ENCODE peak calls at places on chromosomes 4 and X, in four cellular contexts. L is HepG2, M is H1, F is GM12878. X is an unnamed sample.

GRCh38 chr4:15318621-15319348 is 109.0 kb upstream of the C1QTNF7 start:
- DNase-seq in L (no peak), M (no peak), F (no peak), X (no peak)

GRCh38 chrX:2708016-2708415 is 16.9 kb downstream of the CD99 start:
- DNase-seq in L (no peak), M (no peak), F (no peak), X (no peak)

GRCh38 chrX:94400488-94400887 is 726.5 kb downstream of the FAM133A start:
- DNase-seq in L (peak), M (peak), F (peak), X (no peak)

GRCh38 chrX:35733879-35734278 is 64.3 kb upstream of the MAGEB16 start:
- DNase-seq in L (no peak), M (no peak), F (no peak), X (no peak)

GRCh38 chr4:40238700-40239548 is 42.1 kb downstream of the RHOH start:
- DNase-seq in L (no peak), M (no peak), F (no peak), X (peak)

GRCh38 chrX:53445977-53446376 is 11.8 kb upstream of the HSD17B10 start:
- DNase-seq in L (peak), M (no peak), F (no peak), X (peak)

GRCh38 chrX:3124041-3124440 is 82.8 kb downstream of the ARSF start:
- DNase-seq in L (no peak), M (no peak), F (no peak), X (no peak)

GRCh38 chr4:187193141-187193540 is 469.5 kb upstream of the FAT1 start:
- DNase-seq in L (no peak), M (no peak), F (no peak), X (no peak)

GRCh38 chr4:15375707-15376106 is 52.1 kb upstream of the C1QTNF7 start:
- DNase-seq in L (no peak), M (no peak), F (no peak), X (no peak)

GRCh38 chrX:118367338-118367737 is 21.4 kb downstream of the WDR44 start:
- DNase-seq in L (no peak), M (no peak), F (no peak), X (no peak)
- H2AFZ ChIP-seq in L (no peak), M (no peak), F (no peak), X (no peak)

GRCh38 chr4:10015140-10015753 is 6.0 kb downstream of the SLC2A9 start:
- DNase-seq in L (no peak), M (peak), F (no peak), X (no peak)
- TF ChIP-seq HDAC2 in L (no peak), M (no peak), F (no peak), X (no peak)

DNA sequence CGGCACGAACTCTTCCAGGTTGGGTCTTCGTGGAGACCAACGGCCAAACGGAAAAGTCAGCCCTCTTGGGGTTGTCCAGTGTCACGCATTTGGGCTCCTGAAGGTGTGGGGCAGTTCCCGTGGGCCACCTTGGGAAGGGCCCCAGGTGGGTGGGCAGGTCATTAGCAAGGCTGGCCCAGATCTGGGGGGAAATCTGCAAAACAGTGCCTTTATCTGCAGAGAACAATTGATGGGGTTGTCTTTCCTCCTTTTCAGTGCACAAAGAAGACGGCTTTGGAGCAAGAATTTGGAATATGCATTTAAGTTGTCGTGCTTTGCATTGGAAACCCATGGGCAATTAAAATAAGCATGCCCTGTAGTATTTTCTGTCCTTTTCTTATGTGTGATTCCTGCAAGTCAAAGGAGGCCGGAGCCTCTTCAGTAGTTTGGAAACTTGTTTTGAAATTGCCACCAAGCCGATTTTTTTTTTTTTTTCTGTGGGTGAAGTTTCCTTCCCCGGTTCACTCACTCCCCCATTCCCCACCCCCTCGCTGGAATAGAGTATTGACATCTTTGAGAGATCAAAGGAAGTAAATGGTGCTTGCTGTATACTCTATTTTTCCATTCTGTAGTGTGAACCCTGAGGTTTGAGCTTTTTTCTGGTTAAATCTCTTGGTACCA is 9.8 kb downstream of the ZIC3 start:
- DNase-seq in L (no peak), M (no peak), F (no peak), X (no peak)
- H2AFZ ChIP-seq in L (no peak), M (no peak), F (no peak), X (no peak)

GRCh38 chr4:2048831-2049230 is 10.3 kb upstream of the NAT8L start:
- DNase-seq in L (no peak), M (no peak), F (no peak), X (no peak)
- TF ChIP-seq HDAC2 in L (no peak), M (no peak), F (no peak), X (no peak)

GRCh38 chrX:66676990-66677389 is 38.1 kb upstream of the EDA2R start:
- DNase-seq in L (no peak), M (no peak), F (no peak), X (no peak)

GRCh38 chrX:66676413-66676812 is 37.5 kb upstream of the EDA2R start:
- DNase-seq in L (no peak), M (no peak), F (no peak), X (no peak)

GRCh38 chrX:66677430-66677829 is 38.6 kb upstream of the EDA2R start:
- DNase-seq in L (no peak), M (no peak), F (no peak), X (no peak)

GRCh38 chrX:66674506-66674905 is 35.6 kb upstream of the EDA2R start:
- DNase-seq in L (no peak), M (no peak), F (no peak), X (no peak)

DNA sequence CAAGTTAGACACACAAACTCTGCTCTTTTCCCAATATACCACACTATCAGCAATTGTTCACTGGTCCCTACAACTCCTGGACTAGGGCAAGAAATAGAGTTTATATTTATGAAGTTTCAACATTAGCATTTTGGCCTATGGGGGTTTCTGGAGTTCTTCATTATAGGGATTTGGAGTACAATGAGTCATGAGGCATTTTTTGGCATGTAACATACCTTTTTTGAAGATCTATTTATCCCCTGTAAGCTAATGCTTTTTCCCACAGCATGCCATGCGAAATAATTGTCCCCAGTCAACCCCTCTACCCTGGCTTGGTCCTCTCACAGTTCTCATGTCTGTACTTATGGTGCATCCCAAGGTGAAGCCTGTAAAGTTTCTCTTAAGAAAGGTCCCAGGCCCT is 36.7 kb upstream of the EDA2R start:
- DNase-seq in L (no peak), M (no peak), F (no peak), X (no peak)
- H2AFZ ChIP-seq in L (no peak), M (no peak), F (no peak), X (no peak)

GRCh38 chr4:167233523-167234387 is 539 bp downstream of the SPOCK3 start:
- DNase-seq in L (no peak), M (no peak), F (no peak), X (no peak)
- TF ChIP-seq HDAC2 in L (no peak), M (no peak), F (no peak), X (no peak)

GRCh38 chrX:154547245-154548027 is at the start of gene IKBKG:
- DNase-seq in L (peak), M (peak), F (peak), X (peak)

GRCh38 chrX:154546354-154547244 is at the start of gene G6PD:
- DNase-seq in L (peak), M (no peak), F (no peak), X (peak)

GRCh38 chrX:154549766-154550165 is 2.3 kb downstream of the IKBKG start:
- DNase-seq in L (no peak), M (no peak), F (no peak), X (no peak)

GRCh38 chrX:154545673-154546274 is 872 bp downstream of the G6PD start:
- DNase-seq in L (no peak), M (no peak), F (no peak), X (no peak)

GRCh38 chrX:154548028-154548316 is 552 bp downstream of the IKBKG start:
- DNase-seq in L (no peak), M (no peak), F (no peak), X (no peak)
- H2AFZ ChIP-seq in L (no peak), M (no peak), F (no peak), X (peak)

GRCh38 chrX:66071116-66071515 is 31.2 kb upstream of the VSIG4 start:
- DNase-seq in L (no peak), M (no peak), F (no peak), X (no peak)

GRCh38 chrX:66076801-66077200 is 36.9 kb upstream of the VSIG4 start:
- DNase-seq in L (no peak), M (no peak), F (no peak), X (no peak)

DNA sequence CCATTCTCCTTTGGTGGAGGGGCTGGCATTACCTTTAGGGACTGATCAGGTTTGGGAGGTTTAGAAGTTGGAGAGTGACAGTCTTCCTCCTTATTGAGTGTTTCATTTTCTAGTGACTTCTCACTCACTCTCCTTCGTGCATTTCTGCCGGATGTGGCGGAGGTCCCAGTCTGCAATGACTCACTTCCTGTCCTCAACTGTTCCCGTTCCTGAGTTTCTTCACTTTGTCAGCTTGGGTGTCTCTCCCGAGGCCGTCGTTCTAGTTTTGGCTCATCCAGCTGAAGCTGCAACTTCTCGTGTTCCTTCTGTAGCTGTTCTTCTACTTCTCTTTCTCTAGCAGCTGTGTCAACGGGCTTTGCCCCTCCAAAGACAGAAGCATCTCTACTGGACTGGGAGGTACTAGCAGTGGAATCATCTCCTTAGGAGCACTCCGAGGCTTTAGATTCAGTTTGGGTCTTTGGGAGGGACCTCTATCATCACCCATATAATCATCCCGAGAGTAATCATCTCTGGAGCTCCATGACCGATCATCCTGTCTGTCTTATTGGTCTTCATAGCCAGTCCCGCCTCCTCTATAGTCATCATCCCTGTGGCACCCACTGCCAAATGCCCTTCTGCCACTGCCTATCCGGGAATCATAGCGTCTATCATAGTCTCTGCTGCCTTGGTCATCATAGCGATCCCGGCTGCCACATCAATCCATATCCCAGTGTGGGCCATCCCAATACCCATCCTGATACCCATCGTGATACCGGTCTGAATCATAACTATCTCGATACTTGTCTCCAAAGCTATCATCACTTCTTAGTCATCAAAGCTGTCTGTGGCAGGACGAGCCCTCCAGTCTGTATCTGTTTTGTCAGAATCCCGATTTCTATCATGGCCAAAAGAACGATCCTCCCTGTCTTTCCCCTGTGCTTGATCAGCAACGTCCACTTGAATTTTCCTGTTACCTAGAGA is 35.3 kb upstream of the VSIG4 start:
- DNase-seq in L (no peak), M (no peak), F (peak), X (no peak)
- TF ChIP-seq HDAC2 in L (no peak), M (no peak), F (no peak), X (no peak)

DNA sequence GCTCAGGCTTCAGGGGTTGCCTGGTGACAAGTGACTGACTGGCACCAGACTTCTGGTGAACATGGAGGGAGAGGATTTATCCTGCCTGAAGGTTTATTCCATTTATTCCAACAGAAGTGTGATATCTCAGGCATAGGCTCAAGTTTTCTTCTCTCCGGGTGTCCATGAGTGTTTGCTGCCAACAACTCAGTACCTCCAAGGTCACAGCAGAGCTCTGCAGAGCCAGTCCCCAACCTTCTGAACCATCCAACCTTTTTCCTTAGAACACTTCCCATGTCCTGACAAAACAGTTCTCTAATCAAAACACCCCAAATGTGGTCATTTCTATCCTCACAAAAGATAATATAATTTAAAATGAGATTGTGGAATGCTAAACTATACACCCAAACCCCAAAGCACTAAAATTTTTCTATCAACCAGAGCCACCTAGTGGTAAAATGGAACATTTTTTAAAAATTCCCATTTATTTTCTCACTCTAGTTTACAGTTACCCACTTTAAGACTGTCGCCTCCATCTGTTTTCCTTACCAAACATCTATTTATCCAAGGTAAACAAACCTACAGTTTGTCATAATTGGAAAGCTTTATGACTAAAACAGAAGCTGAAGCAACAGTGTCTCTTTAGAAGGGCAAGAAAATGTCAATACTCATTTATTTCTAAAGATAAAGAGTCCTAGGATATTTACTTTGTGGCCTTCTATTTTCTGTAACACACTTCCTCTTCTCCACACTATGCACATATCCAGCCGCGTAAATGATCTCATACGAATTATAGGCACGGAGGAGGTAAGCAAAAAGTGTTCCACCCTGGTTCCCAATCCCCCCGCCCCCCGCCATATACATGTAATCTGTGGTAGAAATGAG is 39.5 kb downstream of the TMEM154 start:
- DNase-seq in L (no peak), M (no peak), F (no peak), X (peak)
- H2AFZ ChIP-seq in L (no peak), M (peak), F (no peak), X (no peak)